ENCODE peak calls at places on chromosomes 7 and 10, in four cellular contexts. One of them, this sample, is unnamed.
A peak's percentile ranks its signal among the peaks of the same experiment; 100 is the strongest.

GRCh38 chr7:157281221-157281998 is 55.4 kb upstream of the DNAJB6 start:
- DNase-seq in central memory CD4-positive, alpha-beta T cell: no peak
- DNase-seq in RWPE1: no peak
- DNase-seq in skeletal muscle cell: no peak
- DNase-seq in this sample: no peak

GRCh38 chr7:132250480-132251326 is 325.6 kb downstream of the PLXNA4 start:
- DNase-seq in central memory CD4-positive, alpha-beta T cell: no peak
- DNase-seq in RWPE1: no peak
- DNase-seq in skeletal muscle cell: no peak
- DNase-seq in this sample: no peak

GRCh38 chr7:128094111-128094570 is 62.9 kb upstream of the LRRC4 start:
- DNase-seq in central memory CD4-positive, alpha-beta T cell: no peak
- DNase-seq in RWPE1: no peak
- DNase-seq in skeletal muscle cell: no peak
- DNase-seq in this sample: no peak

GRCh38 chr10:67697646-67698245 is 1.8 kb upstream of the CTNNA3 start:
- DNase-seq in central memory CD4-positive, alpha-beta T cell: peak; percentile 41
- DNase-seq in RWPE1: peak; percentile 59
- DNase-seq in skeletal muscle cell: peak; percentile 27
- DNase-seq in this sample: peak; percentile 7

GRCh38 chr7:114413741-114414140 is 874 bp upstream of the FOXP2 start:
- DNase-seq in central memory CD4-positive, alpha-beta T cell: no peak
- DNase-seq in RWPE1: no peak
- DNase-seq in skeletal muscle cell: no peak
- DNase-seq in this sample: no peak

GRCh38 chr10:124732931-124733536 is 11.1 kb downstream of the FAM53B start:
- DNase-seq in central memory CD4-positive, alpha-beta T cell: peak; percentile 42
- DNase-seq in RWPE1: no peak
- DNase-seq in skeletal muscle cell: no peak
- DNase-seq in this sample: no peak

GRCh38 chr10:34492081-34492480 is 323.0 kb downstream of the PARD3 start:
- DNase-seq in central memory CD4-positive, alpha-beta T cell: no peak
- DNase-seq in RWPE1: peak; percentile 58
- DNase-seq in skeletal muscle cell: no peak
- DNase-seq in this sample: no peak

GRCh38 chr7:13257661-13258060 is 570.2 kb downstream of the ARL4A start:
- DNase-seq in central memory CD4-positive, alpha-beta T cell: no peak
- DNase-seq in RWPE1: no peak
- DNase-seq in skeletal muscle cell: no peak
- DNase-seq in this sample: no peak

GRCh38 chr7:105691029-105691691 is 109.9 kb upstream of the EFCAB10 start:
- DNase-seq in central memory CD4-positive, alpha-beta T cell: peak; percentile 68
- DNase-seq in RWPE1: no peak
- DNase-seq in skeletal muscle cell: no peak
- DNase-seq in this sample: peak; percentile 56

GRCh38 chr10:58781873-58782488 is 269.3 kb downstream of the BICC1 start:
- DNase-seq in central memory CD4-positive, alpha-beta T cell: no peak
- DNase-seq in RWPE1: peak; percentile 39
- DNase-seq in skeletal muscle cell: no peak
- DNase-seq in this sample: no peak

GRCh38 chr10:102660891-102661613 is 16.8 kb downstream of the TRIM8 start:
- DNase-seq in central memory CD4-positive, alpha-beta T cell: peak; percentile 53
- DNase-seq in RWPE1: no peak
- DNase-seq in skeletal muscle cell: no peak
- DNase-seq in this sample: peak; percentile 41

GRCh38 chr7:151366872-151367207 is 25.2 kb downstream of the NUB1 start:
- DNase-seq in central memory CD4-positive, alpha-beta T cell: no peak
- DNase-seq in RWPE1: no peak
- DNase-seq in skeletal muscle cell: peak; percentile 14
- DNase-seq in this sample: peak; percentile 14

GRCh38 chr7:135160098-135160857 is 10.2 kb downstream of the CYREN start:
- DNase-seq in central memory CD4-positive, alpha-beta T cell: no peak
- DNase-seq in RWPE1: no peak
- DNase-seq in skeletal muscle cell: no peak
- DNase-seq in this sample: no peak

GRCh38 chr10:34024708-34025425 is 690.4 kb upstream of the NRP1 start:
- DNase-seq in central memory CD4-positive, alpha-beta T cell: no peak
- DNase-seq in RWPE1: peak; percentile 63
- DNase-seq in skeletal muscle cell: no peak
- DNase-seq in this sample: no peak

GRCh38 chr10:93954726-93955363 is 38.9 kb upstream of the PLCE1 start:
- DNase-seq in central memory CD4-positive, alpha-beta T cell: no peak
- DNase-seq in RWPE1: peak; percentile 13
- DNase-seq in skeletal muscle cell: peak; percentile 34
- DNase-seq in this sample: no peak

GRCh38 chr7:75813084-75813483 is 522 bp downstream of the CCL24 start:
- DNase-seq in central memory CD4-positive, alpha-beta T cell: no peak
- DNase-seq in RWPE1: no peak
- DNase-seq in skeletal muscle cell: no peak
- DNase-seq in this sample: no peak

GRCh38 chr10:62860946-62861345 is 44.8 kb upstream of the EGR2 start:
- DNase-seq in central memory CD4-positive, alpha-beta T cell: no peak
- DNase-seq in RWPE1: no peak
- DNase-seq in skeletal muscle cell: no peak
- DNase-seq in this sample: no peak

GRCh38 chr7:37255327-37255944 is 193.2 kb downstream of the ELMO1 start:
- DNase-seq in central memory CD4-positive, alpha-beta T cell: no peak
- DNase-seq in RWPE1: no peak
- DNase-seq in skeletal muscle cell: no peak
- DNase-seq in this sample: no peak

GRCh38 chr10:52004342-52004949 is 305.1 kb upstream of the CSTF2T start:
- DNase-seq in central memory CD4-positive, alpha-beta T cell: no peak
- DNase-seq in RWPE1: peak; percentile 44
- DNase-seq in skeletal muscle cell: no peak
- DNase-seq in this sample: no peak

GRCh38 chr10:73874267-73875138 is at the start of gene CAMK2G:
- DNase-seq in central memory CD4-positive, alpha-beta T cell: peak; percentile 84
- DNase-seq in RWPE1: peak; percentile 95
- DNase-seq in skeletal muscle cell: peak; percentile 45
- DNase-seq in this sample: peak; percentile 61

GRCh38 chr7:151398446-151399304 is 11.2 kb downstream of the WDR86 start:
- DNase-seq in central memory CD4-positive, alpha-beta T cell: no peak
- DNase-seq in RWPE1: no peak
- DNase-seq in skeletal muscle cell: no peak
- DNase-seq in this sample: no peak

GRCh38 chr7:117323585-117323876 is 673 bp upstream of the WNT2 start:
- DNase-seq in central memory CD4-positive, alpha-beta T cell: no peak
- DNase-seq in RWPE1: no peak
- DNase-seq in skeletal muscle cell: no peak
- DNase-seq in this sample: no peak

GRCh38 chr7:47638679-47639306 is 56.9 kb upstream of the TNS3 start:
- DNase-seq in central memory CD4-positive, alpha-beta T cell: no peak
- DNase-seq in RWPE1: no peak
- DNase-seq in skeletal muscle cell: no peak
- DNase-seq in this sample: no peak

GRCh38 chr10:27319752-27320561 is 79.4 kb upstream of the ACBD5 start:
- DNase-seq in central memory CD4-positive, alpha-beta T cell: no peak
- DNase-seq in RWPE1: peak; percentile 82
- DNase-seq in skeletal muscle cell: peak; percentile 7
- DNase-seq in this sample: peak; percentile 3

GRCh38 chr10:4312046-4312835 is 513.8 kb upstream of the AKR1E2 start:
- DNase-seq in central memory CD4-positive, alpha-beta T cell: no peak
- DNase-seq in RWPE1: no peak
- DNase-seq in skeletal muscle cell: no peak
- DNase-seq in this sample: no peak

GRCh38 chr7:158257516-158258410 is 329.9 kb downstream of the PTPRN2 start:
- DNase-seq in central memory CD4-positive, alpha-beta T cell: no peak
- DNase-seq in RWPE1: no peak
- DNase-seq in skeletal muscle cell: no peak
- DNase-seq in this sample: no peak

GRCh38 chr10:110815354-110816004 is 56.2 kb upstream of the PDCD4 start:
- DNase-seq in central memory CD4-positive, alpha-beta T cell: no peak
- DNase-seq in RWPE1: no peak
- DNase-seq in skeletal muscle cell: no peak
- DNase-seq in this sample: no peak

GRCh38 chr7:116395125-116395791 is 104.3 kb upstream of the CAV2 start:
- DNase-seq in central memory CD4-positive, alpha-beta T cell: no peak
- DNase-seq in RWPE1: peak; percentile 95
- DNase-seq in skeletal muscle cell: peak; percentile 73
- DNase-seq in this sample: peak; percentile 37